ENCODE peak calls at places on chromosomes 6 and 20, in eight cellular contexts. L, X, E, K, H, Z, U and W are unnamed samples.

GRCh38 chr6:75528423-75528822 is 34.8 kb upstream of the FILIP1 start:
- DNase-seq in K (peak; percentile 5), Z (no peak), E (no peak), H (no peak), U (no peak), L (no peak), X (no peak), W (no peak)

GRCh38 chr6:158557927-158558326 is 2.0 kb upstream of the TMEM181 start:
- DNase-seq in E (no peak), Z (no peak), K (no peak), L (no peak), H (no peak), X (no peak), U (no peak), W (no peak)

GRCh38 chr6:37742401-37742760 is 44.7 kb upstream of the MDGA1 start:
- DNase-seq in X (no peak), U (no peak), L (no peak), K (no peak), Z (no peak), H (no peak), E (no peak), W (no peak)

GRCh38 chr20:5923493-5923892 is 26.8 kb downstream of the TRMT6 start:
- DNase-seq in H (no peak), Z (no peak), X (no peak), K (no peak), L (peak; percentile 6), U (no peak), E (no peak), W (no peak)

GRCh38 chr6:46376562-46376969 is 114.7 kb downstream of the RCAN2 start:
- DNase-seq in E (no peak), L (peak; percentile 43), H (no peak), Z (no peak), K (no peak), X (no peak), U (no peak), W (no peak)

GRCh38 chr6:53179961-53180651 is 31.5 kb upstream of the GCM1 start:
- DNase-seq in K (peak; percentile 65), Z (peak; percentile 15), U (peak; percentile 89), H (no peak), X (peak; percentile 30), E (peak; percentile 52), L (no peak), W (no peak)

GRCh38 chr6:169513478-169514193 is 188.2 kb downstream of the WDR27 start:
- DNase-seq in L (no peak), H (no peak), X (no peak), K (no peak), U (no peak), Z (no peak), E (no peak), W (no peak)

GRCh38 chr20:63322146-63322922 is 29.3 kb downstream of the COL20A1 start:
- DNase-seq in H (peak; percentile 22), Z (no peak), L (no peak), X (no peak), U (no peak), K (no peak), E (no peak), W (no peak)

GRCh38 chr20:12722096-12722495 is 286.7 kb upstream of the SPTLC3 start:
- DNase-seq in K (no peak), X (no peak), H (no peak), E (no peak), L (no peak), Z (no peak), U (no peak), W (no peak)

GRCh38 chr6:40131675-40132074 is 197.4 kb upstream of the MOCS1 start:
- DNase-seq in U (no peak), Z (no peak), X (no peak), K (no peak), L (no peak), E (no peak), H (no peak), W (no peak)

GRCh38 chr6:170076466-170077165 is 214.3 kb downstream of the DLL1 start:
- DNase-seq in Z (no peak), X (no peak), U (no peak), K (no peak), H (no peak), L (no peak), E (no peak), W (no peak)

GRCh38 chr6:34070315-34071110 is 75.4 kb downstream of the GRM4 start:
- DNase-seq in E (no peak), H (no peak), K (no peak), X (no peak), Z (no peak), U (no peak), L (no peak), W (no peak)

GRCh38 chr6:53582963-53583362 is 38.1 kb upstream of the GCLC start:
- DNase-seq in Z (no peak), L (no peak), H (no peak), X (no peak), U (no peak), K (peak; percentile 41), E (no peak), W (no peak)

GRCh38 chr6:32945106-32945761 is 4.4 kb upstream of the HLA-DMB start:
- DNase-seq in H (no peak), L (no peak), E (no peak), K (peak; percentile 45), U (no peak), Z (no peak), X (peak; percentile 78), W (no peak)

GRCh38 chr20:3378138-3378537 is 29.3 kb downstream of the DNAAF9 start:
- DNase-seq in Z (no peak), X (no peak), E (no peak), K (no peak), H (no peak), L (peak; percentile 38), U (no peak), W (no peak)

GRCh38 chr20:33685328-33686007 is 717 bp downstream of the E2F1 start:
- DNase-seq in E (no peak), X (peak; percentile 78), K (no peak), L (no peak), H (peak; percentile 3), U (peak; percentile 54), Z (no peak), W (peak; percentile 37)

GRCh38 chr6:107228754-107229153 is 113.4 kb upstream of the BEND3 start:
- DNase-seq in L (no peak), H (no peak), E (no peak), K (no peak), X (no peak), Z (no peak), U (no peak), W (no peak)

GRCh38 chr6:134553941-134554340 is 236.0 kb upstream of the SGK1 start:
- DNase-seq in H (no peak), L (no peak), K (peak; percentile 69), X (no peak), Z (no peak), E (no peak), U (no peak), W (no peak)